ENCODE peak calls at places on chromosomes 2 and 18, in seven cellular contexts. F, X, C, K, B, R and S are unnamed samples.

GRCh38 chr2:191638079-191638801 is 39.7 kb upstream of the NABP1 start:
- DNase-seq in X (no peak), K (no peak), R (peak; percentile 75), F (no peak), C (no peak), B (peak; percentile 68), S (no peak)

GRCh38 chr2:240586919-240587800 is 626 bp downstream of the CAPN10 start:
- DNase-seq in K (no peak), F (no peak), B (peak; percentile 58), X (no peak), R (peak; percentile 57), C (peak; percentile 55), S (no peak)

GRCh38 chr2:207184768-207185167 is 19.0 kb upstream of the KLF7 start:
- DNase-seq in K (no peak), F (no peak), B (no peak), C (no peak), R (no peak), X (no peak), S (no peak)

GRCh38 chr2:8310557-8311455 is 371.1 kb upstream of the ID2 start:
- DNase-seq in R (no peak), K (no peak), F (no peak), X (no peak), C (no peak), B (no peak), S (no peak)

GRCh38 chr2:157443795-157444642 is at the start of gene CYTIP:
- DNase-seq in X (no peak), R (peak; percentile 8), K (no peak), B (no peak), C (no peak), F (peak; percentile 91), S (no peak)

GRCh38 chr18:78973357-78974083 is 6.1 kb upstream of the SALL3 start:
- DNase-seq in X (no peak), K (no peak), R (no peak), F (no peak), B (no peak), C (no peak), S (no peak)

GRCh38 chr2:53467467-53467866 is 300.1 kb upstream of the CHAC2 start:
- DNase-seq in K (no peak), X (no peak), R (no peak), B (no peak), F (no peak), C (no peak), S (no peak)

GRCh38 chr18:51151185-51151567 is 46.3 kb downstream of the MEX3C start:
- DNase-seq in F (no peak), K (no peak), B (no peak), R (no peak), C (no peak), X (no peak), S (no peak)

GRCh38 chr2:151650456-151650855 is 83.8 kb downstream of the NEB start:
- DNase-seq in C (no peak), K (no peak), R (no peak), B (no peak), F (no peak), X (no peak), S (no peak)

GRCh38 chr2:109356251-109357035 is 227.4 kb downstream of the SH3RF3 start:
- DNase-seq in F (no peak), C (no peak), K (no peak), X (no peak), B (no peak), R (no peak), S (no peak)

GRCh38 chr2:48870503-48870902 is 115.0 kb upstream of the LHCGR start:
- DNase-seq in F (no peak), B (no peak), C (no peak), R (no peak), K (no peak), X (no peak), S (no peak)

GRCh38 chr2:67917332-67918054 is 145.3 kb downstream of the C1D start:
- DNase-seq in K (no peak), B (no peak), R (no peak), F (no peak), C (no peak), X (no peak), S (no peak)

GRCh38 chr18:8688857-8689256 is 16.5 kb upstream of the MTCL1 start:
- DNase-seq in F (no peak), R (no peak), B (no peak), C (no peak), K (no peak), X (no peak), S (no peak)

GRCh38 chr18:48955528-48956261 is 4.9 kb upstream of the SMAD7 start:
- DNase-seq in F (no peak), C (no peak), K (no peak), X (no peak), R (peak; percentile 32), B (no peak), S (no peak)

GRCh38 chr2:23592898-23593297 is 207.9 kb downstream of the KLHL29 start:
- DNase-seq in B (no peak), R (no peak), F (no peak), X (no peak), K (no peak), C (no peak), S (no peak)

GRCh38 chr2:53209679-53210473 is 557.7 kb upstream of the CHAC2 start:
- DNase-seq in C (no peak), B (no peak), K (no peak), R (no peak), F (no peak), X (no peak), S (no peak)

GRCh38 chr2:102736607-102737409 is 25.0 kb upstream of the TMEM182 start:
- DNase-seq in R (peak; percentile 90), F (no peak), C (peak; percentile 88), X (peak; percentile 47), B (peak; percentile 80), K (peak; percentile 57), S (peak; percentile 91)

GRCh38 chr2:10548626-10549025 is 100.5 kb upstream of the ODC1 start:
- DNase-seq in B (no peak), R (no peak), X (no peak), C (peak; percentile 29), K (no peak), F (no peak), S (no peak)

GRCh38 chr2:232349546-232349945 is 29.0 kb upstream of the ALPP start:
- DNase-seq in F (no peak), X (no peak), K (no peak), C (peak; percentile 5), R (no peak), B (no peak), S (no peak)

GRCh38 chr2:195343540-195343939 is 313.5 kb upstream of the SLC39A10 start:
- DNase-seq in C (no peak), B (no peak), F (no peak), X (no peak), K (no peak), R (no peak), S (no peak)
- TF ChIP-seq SP1 in C (no peak), B (no peak), F (no peak), X (no peak), K (no peak), R (no peak), S (no peak)

GRCh38 chr2:40257812-40258457 is 194.0 kb downstream of the SLC8A1 start:
- DNase-seq in K (no peak), F (no peak), B (no peak), X (no peak), R (no peak), C (no peak), S (no peak)

GRCh38 chr2:40259900-40260299 is 192.0 kb downstream of the SLC8A1 start:
- DNase-seq in K (no peak), F (no peak), C (no peak), X (no peak), B (no peak), R (no peak), S (no peak)

GRCh38 chr2:40256008-40256407 is 195.9 kb downstream of the SLC8A1 start:
- DNase-seq in X (no peak), C (no peak), B (no peak), R (no peak), K (no peak), F (no peak), S (no peak)

GRCh38 chr2:40256649-40257048 is 195.2 kb downstream of the SLC8A1 start:
- DNase-seq in X (no peak), C (peak; percentile 57), B (peak; percentile 12), F (no peak), K (peak; percentile 51), R (no peak), S (peak; percentile 51)

GRCh38 chr2:40260437-40260836 is 191.5 kb downstream of the SLC8A1 start:
- DNase-seq in F (no peak), X (no peak), C (no peak), K (no peak), B (no peak), R (no peak), S (no peak)
- TF ChIP-seq SP1 in F (no peak), X (no peak), C (no peak), K (no peak), B (no peak), R (no peak), S (no peak)

DNA sequence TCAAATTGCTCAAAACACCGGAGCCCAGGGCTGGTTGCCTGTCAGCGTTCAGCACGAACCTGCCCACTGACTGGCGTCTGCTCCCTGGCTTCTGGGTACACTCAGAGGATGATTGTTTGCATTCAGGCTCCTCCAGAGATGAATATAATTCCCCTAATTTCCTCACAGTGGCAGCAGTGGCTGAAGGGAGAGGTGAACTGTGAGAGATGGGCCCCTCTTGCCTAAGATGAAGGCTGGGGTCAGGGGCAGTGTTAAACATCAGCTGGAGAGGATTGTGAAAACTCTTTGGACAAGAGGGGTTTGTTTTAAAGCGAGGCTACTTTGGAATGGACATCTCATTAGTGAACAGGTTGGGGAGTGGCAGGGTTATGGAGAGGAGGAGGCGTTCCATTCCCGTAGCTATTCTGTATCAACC is 31.0 kb downstream of the TCF7L1 start:
- DNase-seq in K (no peak), C (no peak), F (no peak), R (no peak), X (no peak), B (peak; percentile 46), S (no peak)
- TF ChIP-seq SP1 in K (no peak), C (no peak), F (no peak), R (no peak), X (no peak), B (no peak), S (no peak)

DNA sequence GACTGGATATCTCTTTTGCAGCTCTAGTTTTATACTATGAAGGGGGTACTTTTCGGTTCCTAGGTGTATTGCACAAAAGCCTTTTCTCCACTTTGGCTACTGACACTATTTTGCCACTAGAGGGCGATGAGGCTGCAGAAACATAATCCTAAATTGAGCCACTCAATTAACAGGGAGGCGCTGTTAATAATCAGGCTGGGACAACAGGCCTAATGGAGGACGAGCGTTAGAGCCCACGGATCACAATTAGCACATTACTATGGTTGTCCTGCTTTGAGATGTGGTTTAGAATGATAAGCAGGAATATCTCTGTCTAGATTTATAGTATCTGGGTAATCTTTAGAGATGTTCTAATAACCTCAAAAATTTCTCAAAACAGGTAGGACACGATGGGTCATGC is 62.2 kb upstream of the PMAIP1 start:
- DNase-seq in K (peak; percentile 36), F (peak; percentile 82), X (peak; percentile 80), C (peak; percentile 57), R (peak; percentile 68), B (peak; percentile 52), S (peak; percentile 50)
- TF ChIP-seq SP1 in K (no peak), F (no peak), X (peak; percentile 9), C (no peak), R (no peak), B (no peak), S (no peak)